ENCODE peak calls at places on chromosomes 3 and 15, in seven cellular contexts. Z is GDM1, G is NCI-H1092, I is iris pigment epithelial cell, M is HFFc6, A is stomach, B is heart left ventricle. Q is an unnamed sample.

GRCh38 chr3:123695731-123696640 is 111.1 kb upstream of the HACD2 start:
- DNase-seq in Z (peak), G (no peak), I (no peak), M (no peak), A (no peak), B (no peak), Q (no peak)

GRCh38 chr3:185820973-185821758 is 3.7 kb downstream of the IGF2BP2 start:
- DNase-seq in Z (no peak), G (no peak), I (peak), M (peak), A (no peak), B (no peak), Q (peak)

GRCh38 chr15:41935566-41936020 is 36.8 kb downstream of the EHD4 start:
- DNase-seq in Z (no peak), G (no peak), I (no peak), M (no peak), A (no peak), B (no peak), Q (no peak)

GRCh38 chr15:90579213-90579612 is 49.5 kb downstream of the CRTC3 start:
- DNase-seq in Z (no peak), G (no peak), I (no peak), M (no peak), A (no peak), B (no peak), Q (no peak)

GRCh38 chr15:69290346-69291164 is 8.2 kb upstream of the PAQR5 start:
- DNase-seq in Z (no peak), G (no peak), I (no peak), M (no peak), A (no peak), B (peak), Q (no peak)

GRCh38 chr3:45095916-45096526 is 50.2 kb downstream of the CDCP1 start:
- DNase-seq in Z (no peak), G (no peak), I (peak), M (no peak), A (no peak), B (no peak), Q (no peak)

GRCh38 chr3:126126292-126126691 is 42.4 kb upstream of the SLC41A3 start:
- DNase-seq in Z (no peak), G (no peak), I (no peak), M (no peak), A (peak), B (peak), Q (no peak)

GRCh38 chr3:177396707-177397106 is 199.4 kb upstream of the TBL1XR1 start:
- DNase-seq in Z (no peak), G (no peak), I (no peak), M (no peak), A (no peak), B (no peak), Q (no peak)

GRCh38 chr3:27311400-27311799 is 57.8 kb downstream of the NEK10 start:
- DNase-seq in Z (no peak), G (no peak), I (peak), M (peak), A (no peak), B (no peak), Q (peak)

GRCh38 chr15:95302809-95303208 is 1027.7 kb upstream of the NR2F2 start:
- DNase-seq in Z (no peak), G (no peak), I (no peak), M (no peak), A (no peak), B (no peak), Q (no peak)

GRCh38 chr3:10320320-10320677 is 613 bp downstream of the SEC13 start:
- DNase-seq in Z (no peak), G (no peak), I (no peak), M (no peak), A (no peak), B (no peak), Q (no peak)

GRCh38 chr3:157127831-157128767 is 31.8 kb downstream of the CCNL1 start:
- DNase-seq in Z (no peak), G (no peak), I (peak), M (peak), A (peak), B (no peak), Q (no peak)

GRCh38 chr3:174342941-174343431 is 516.1 kb upstream of the NAALADL2 start:
- DNase-seq in Z (no peak), G (no peak), I (no peak), M (peak), A (no peak), B (no peak), Q (peak)

GRCh38 chr3:11651900-11652299 is 8.2 kb upstream of the VGLL4 start:
- DNase-seq in Z (no peak), G (no peak), I (peak), M (peak), A (no peak), B (no peak), Q (no peak)

GRCh38 chr15:74523982-74524381 is 17.0 kb upstream of the ARID3B start:
- DNase-seq in Z (no peak), G (no peak), I (no peak), M (no peak), A (no peak), B (no peak), Q (no peak)

GRCh38 chr15:101207867-101208288 is 44.0 kb downstream of the CHSY1 start:
- DNase-seq in Z (no peak), G (no peak), I (peak), M (no peak), A (peak), B (no peak), Q (no peak)

GRCh38 chr3:190772831-190773230 is 89.7 kb downstream of the GMNC start:
- DNase-seq in Z (no peak), G (no peak), I (no peak), M (no peak), A (no peak), B (no peak), Q (no peak)

GRCh38 chr3:52032702-52033408 is 23.5 kb downstream of the DUSP7 start:
- DNase-seq in Z (no peak), G (no peak), I (no peak), M (no peak), A (no peak), B (no peak), Q (no peak)

GRCh38 chr3:187802928-187803259 is 57.6 kb upstream of the BCL6 start:
- DNase-seq in Z (no peak), G (no peak), I (no peak), M (no peak), A (no peak), B (no peak), Q (no peak)

GRCh38 chr15:41811432-41812195 is 16.3 kb upstream of the JMJD7 start:
- DNase-seq in Z (peak), G (peak), I (peak), M (peak), A (peak), B (peak), Q (peak)

GRCh38 chr3:45026038-45026437 is at the start of gene CLEC3B:
- DNase-seq in Z (no peak), G (no peak), I (peak), M (peak), A (no peak), B (peak), Q (peak)

GRCh38 chr15:77436822-77437221 is 16.1 kb downstream of the HMG20A start:
- DNase-seq in Z (no peak), G (no peak), I (no peak), M (no peak), A (no peak), B (no peak), Q (no peak)

GRCh38 chr3:104635872-104636580 is 730.7 kb upstream of the ALCAM start:
- DNase-seq in Z (no peak), G (no peak), I (no peak), M (no peak), A (peak), B (no peak), Q (no peak)

GRCh38 chr3:106245400-106245799 is 376.6 kb upstream of the CBLB start:
- DNase-seq in Z (no peak), G (no peak), I (no peak), M (no peak), A (no peak), B (no peak), Q (no peak)

GRCh38 chr15:90225047-90225446 is 8.7 kb downstream of the CIB1 start:
- DNase-seq in Z (no peak), G (no peak), I (no peak), M (no peak), A (no peak), B (no peak), Q (no peak)

Q was measured in fibroblast of the conjunctiva.